ENCODE peak calls at places on chromosomes 16 and 17, in nine cellular contexts. K is body of pancreas; B is SK-N-SH; I is heart right ventricle; P is right lobe of liver; C is psoas muscle; Z is CD8-positive, alpha-beta memory T cell; U is dorsolateral prefrontal cortex; N is suprapubic skin. X is an unnamed sample.
A peak's percentile ranks its signal among the peaks of the same experiment; 100 is the strongest.

GRCh38 chr16:53219795-53220194 is 165.0 kb downstream of the CHD9 start:
- DNase-seq in N (no peak), C (no peak), K (no peak), U (no peak), P (no peak), Z (no peak), B (no peak), I (no peak), X (no peak)

GRCh38 chr16:28975158-28975603 is 603 bp downstream of the SPNS1 start:
- DNase-seq in Z (no peak), P (no peak), C (no peak), I (no peak), B (no peak), N (no peak), K (no peak), U (no peak), X (no peak)

GRCh38 chr17:16281351-16281750 is 64.3 kb downstream of the PIGL start:
- DNase-seq in K (no peak), B (no peak), I (no peak), U (no peak), C (no peak), P (no peak), N (no peak), Z (no peak), X (no peak)

GRCh38 chr17:18033442-18034099 is 5.4 kb downstream of the ATPAF2 start:
- DNase-seq in U (no peak), N (no peak), Z (peak; percentile 63), C (no peak), I (peak; percentile 79), P (no peak), B (peak; percentile 80), K (peak; percentile 64), X (no peak)

GRCh38 chr16:20897253-20897896 is 2.8 kb downstream of the DCUN1D3 start:
- DNase-seq in U (no peak), Z (no peak), K (no peak), I (no peak), B (no peak), C (peak; percentile 56), P (no peak), N (no peak), X (no peak)

GRCh38 chr17:40432864-40433528 is 10.3 kb upstream of the IGFBP4 start:
- DNase-seq in U (peak; percentile 45), Z (no peak), N (peak; percentile 65), P (peak; percentile 31), I (peak; percentile 66), C (no peak), B (peak; percentile 69), K (no peak), X (no peak)

GRCh38 chr17:57674894-57675293 is 70.2 kb downstream of the CCDC182 start:
- DNase-seq in Z (no peak), B (no peak), U (no peak), I (no peak), C (no peak), P (peak; percentile 41), K (no peak), N (no peak), X (peak; percentile 38)

GRCh38 chr17:32357615-32358014 is 7.7 kb downstream of the ZNF207 start:
- DNase-seq in I (no peak), K (no peak), P (no peak), Z (no peak), C (no peak), B (no peak), N (no peak), U (no peak), X (no peak)

GRCh38 chr17:69909389-69909788 is 165.6 kb upstream of the KCNJ16 start:
- DNase-seq in Z (no peak), I (no peak), B (no peak), C (no peak), P (no peak), K (no peak), U (no peak), N (no peak), X (no peak)

GRCh38 chr17:2940352-2940751 is 123.1 kb downstream of the OR1D5 start:
- DNase-seq in I (peak; percentile 45), P (no peak), U (peak; percentile 67), Z (no peak), B (no peak), C (peak; percentile 51), N (no peak), K (no peak), X (no peak)

GRCh38 chr17:1762233-1762905 is 509 bp downstream of the SERPINF1 start:
- DNase-seq in I (peak; percentile 44), P (peak; percentile 72), B (peak; percentile 67), N (no peak), Z (no peak), K (peak; percentile 8), U (no peak), C (peak; percentile 84), X (peak; percentile 78)

GRCh38 chr17:1765576-1765975 is 3.7 kb downstream of the SERPINF1 start:
- DNase-seq in Z (no peak), B (no peak), K (no peak), P (no peak), U (no peak), N (no peak), I (no peak), C (no peak), X (no peak)

GRCh38 chr17:1766382-1767135 is 4.7 kb downstream of the SERPINF1 start:
- DNase-seq in Z (no peak), U (no peak), C (no peak), B (peak; percentile 65), I (no peak), K (no peak), N (no peak), P (peak; percentile 79), X (peak; percentile 77)

GRCh38 chr17:1764274-1764673 is 2.4 kb downstream of the SERPINF1 start:
- DNase-seq in N (peak; percentile 90), K (peak; percentile 39), U (no peak), P (peak; percentile 78), Z (peak; percentile 69), C (peak; percentile 77), B (no peak), I (peak; percentile 66), X (peak; percentile 86)

DNA sequence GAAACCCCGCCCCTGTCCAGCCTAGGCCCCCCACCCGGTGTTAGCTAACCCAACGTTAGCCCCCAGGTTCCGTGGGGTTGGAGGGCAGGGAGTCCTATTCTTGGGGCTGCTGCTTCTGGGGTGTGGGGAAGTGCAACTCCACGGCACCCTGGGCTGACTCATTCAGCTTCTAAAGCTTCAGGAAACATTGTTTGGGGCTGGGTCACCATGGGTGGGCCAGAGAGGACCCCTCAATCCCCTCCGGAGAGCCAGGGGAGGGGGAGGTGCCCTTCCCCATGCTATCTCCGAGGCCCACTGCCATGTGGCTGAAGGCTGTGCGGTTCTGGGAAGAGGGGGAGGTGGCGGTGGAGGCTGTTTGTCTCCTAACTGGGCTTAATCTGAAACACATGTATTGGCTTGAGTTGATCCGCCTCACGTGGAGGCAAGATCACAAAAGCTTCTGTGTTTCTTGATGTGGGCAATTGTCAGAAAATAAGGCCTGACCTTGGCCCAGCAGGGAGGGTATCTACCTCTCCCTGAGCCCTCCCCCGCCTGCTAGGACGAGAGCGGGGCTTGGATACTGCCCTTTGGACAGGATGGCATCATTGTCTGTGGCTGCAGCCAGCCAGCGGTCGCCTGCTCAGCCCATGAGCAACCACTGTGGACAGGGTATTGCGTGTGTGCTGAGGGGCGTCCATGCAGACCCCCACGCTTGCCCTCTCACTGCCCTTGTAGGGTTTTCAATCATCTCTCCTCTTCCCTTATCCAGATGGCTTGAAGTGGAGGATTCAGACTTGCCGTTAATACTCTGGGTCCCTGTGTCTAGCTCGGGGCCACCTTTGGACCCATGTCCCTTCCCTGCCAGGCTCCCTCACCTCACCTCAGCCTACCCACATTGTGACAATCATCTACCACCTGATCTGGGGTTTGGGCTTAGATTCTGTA is 1.3 kb downstream of the SERPINF1 start:
- DNase-seq in K (peak; percentile 15), C (peak; percentile 76), Z (no peak), N (no peak), U (no peak), I (peak; percentile 43), P (peak; percentile 93), B (peak; percentile 92), X (peak; percentile 77)
- H3K27ac ChIP-seq in K (peak overlapping the region; percentile 69), C (peak overlapping the region; percentile 92), Z (peak overlapping the region; percentile 38), N (peak overlapping the region; percentile 84), U (peak overlapping the region; percentile 62), I (peak overlapping the region; percentile 52), P (peak overlapping the region; percentile 88), B (peak overlapping the region; percentile 98), X (peak overlapping the region; percentile 90)

GRCh38 chr16:17520567-17520966 is 49.8 kb upstream of the XYLT1 start:
- DNase-seq in U (no peak), N (no peak), C (no peak), I (no peak), Z (no peak), K (no peak), P (no peak), B (no peak), X (no peak)

GRCh38 chr16:17518441-17518840 is 47.7 kb upstream of the XYLT1 start:
- DNase-seq in K (no peak), C (no peak), N (no peak), Z (no peak), B (no peak), I (no peak), U (no peak), P (no peak), X (no peak)

GRCh38 chr16:17519041-17519440 is 48.3 kb upstream of the XYLT1 start:
- DNase-seq in P (no peak), U (no peak), I (no peak), C (no peak), N (no peak), B (no peak), K (no peak), Z (no peak), X (no peak)

GRCh38 chr16:17515421-17516210 is 44.9 kb upstream of the XYLT1 start:
- DNase-seq in P (no peak), K (no peak), N (no peak), B (no peak), I (no peak), Z (no peak), C (no peak), U (no peak), X (no peak)

GRCh38 chr16:17519556-17519955 is 48.8 kb upstream of the XYLT1 start:
- DNase-seq in I (no peak), P (no peak), U (no peak), Z (no peak), N (no peak), C (no peak), K (no peak), B (no peak), X (no peak)
- H3K27ac ChIP-seq in I (no peak overlapping the region), P (no peak overlapping the region), U (no peak overlapping the region), Z (no peak overlapping the region), N (no peak overlapping the region), C (no peak overlapping the region), K (no peak overlapping the region), B (no peak overlapping the region), X (no peak overlapping the region)

GRCh38 chr17:63822537-63822936 is 4.7 kb upstream of the PSMC5 start:
- DNase-seq in K (no peak), N (no peak), P (no peak), I (no peak), U (no peak), C (no peak), B (no peak), Z (no peak), X (no peak)
- H3K27ac ChIP-seq in K (no peak overlapping the region), N (no peak overlapping the region), P (no peak overlapping the region), I (no peak overlapping the region), U (no peak overlapping the region), C (peak overlapping the region; percentile 39), B (no peak overlapping the region), Z (no peak overlapping the region), X (no peak overlapping the region)

DNA sequence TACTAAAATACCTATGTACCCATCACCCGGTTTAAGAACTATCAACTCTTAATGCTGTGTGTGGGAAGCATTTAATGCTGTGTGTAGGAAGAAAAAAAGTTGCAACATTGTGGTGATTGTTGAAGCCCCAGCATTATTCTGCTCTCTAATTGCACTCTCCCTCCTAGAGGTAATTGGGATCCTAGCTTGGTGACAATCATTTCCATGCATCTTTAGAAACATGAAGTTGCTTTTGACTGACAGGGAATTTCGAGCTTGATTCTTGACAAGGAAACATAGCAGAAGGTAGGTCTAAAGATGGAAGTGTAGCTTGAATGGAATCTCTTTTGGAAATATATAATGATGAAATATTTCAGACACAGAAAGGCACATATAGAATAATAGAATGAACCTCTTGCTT is 27.3 kb downstream of the HEXIM2 start:
- DNase-seq in I (no peak), C (no peak), K (no peak), P (no peak), U (no peak), Z (no peak), B (no peak), N (no peak), X (no peak)
- H3K27ac ChIP-seq in I (no peak overlapping the region), C (no peak overlapping the region), K (no peak overlapping the region), P (no peak overlapping the region), U (no peak overlapping the region), Z (no peak overlapping the region), B (no peak overlapping the region), N (no peak overlapping the region), X (no peak overlapping the region)

X was measured in coronary artery.